ENCODE peak calls at places on chromosomes 4 and X, in four cellular contexts. R, Z, P and S are unnamed samples.

GRCh38 chr4:127210877-127211276 is 421.9 kb upstream of the INTU start:
- DNase-seq in R (no peak), Z (no peak), P (no peak), S (no peak)

GRCh38 chr4:113222431-113222979 is 173.1 kb downstream of the ANK2 start:
- DNase-seq in R (no peak), Z (peak; percentile 10), P (peak; percentile 64), S (no peak)

GRCh38 chrX:42673411-42673810 is 104.6 kb downstream of the PPP1R2C start:
- DNase-seq in R (no peak), Z (no peak), P (no peak), S (no peak)

GRCh38 chrX:145881175-145881867 is 63.7 kb downstream of the SLITRK2 start:
- DNase-seq in R (no peak), Z (no peak), P (no peak), S (no peak)

GRCh38 chr4:109303141-109303499 is 662 bp upstream of the COL25A1 start:
- DNase-seq in R (no peak), Z (no peak), P (no peak), S (no peak)

GRCh38 chrX:78377186-78377585 is 49.8 kb upstream of the CYSLTR1 start:
- DNase-seq in R (no peak), Z (no peak), P (no peak), S (no peak)

GRCh38 chr4:1043658-1044468 is 32.4 kb downstream of the FGFRL1 start:
- DNase-seq in R (peak; percentile 35), Z (peak; percentile 97), P (peak; percentile 95), S (peak; percentile 77)

GRCh38 chrX:134688181-134688580 is 29.9 kb upstream of the PLAC1 start:
- DNase-seq in R (no peak), Z (no peak), P (no peak), S (no peak)

GRCh38 chr4:140237616-140238352 is 83.8 kb upstream of the MAML3 start:
- DNase-seq in R (peak; percentile 58), Z (peak; percentile 92), P (peak; percentile 81), S (peak; percentile 56)

GRCh38 chr4:176443117-176443516 is 123.4 kb downstream of the SPCS3 start:
- DNase-seq in R (no peak), Z (peak; percentile 93), P (peak; percentile 92), S (no peak)

GRCh38 chr4:158016511-158016910 is 156.3 kb downstream of the GASK1B start:
- DNase-seq in R (no peak), Z (no peak), P (peak; percentile 64), S (no peak)

GRCh38 chr4:23368081-23368697 is 521.7 kb downstream of the PPARGC1A start:
- DNase-seq in R (no peak), Z (no peak), P (no peak), S (no peak)

GRCh38 chrX:10350991-10351390 is 194.2 kb downstream of the CLCN4 start:
- DNase-seq in R (no peak), Z (peak; percentile 10), P (peak; percentile 11), S (no peak)

GRCh38 chr4:159071178-159071968 is 31.5 kb upstream of the RAPGEF2 start:
- DNase-seq in R (no peak), Z (no peak), P (peak; percentile 29), S (no peak)

GRCh38 chr4:152535236-152535902 is 523 bp downstream of the FBXW7 start:
- DNase-seq in R (no peak), Z (no peak), P (no peak), S (no peak)

GRCh38 chrX:14936561-14936960 is 63.3 kb downstream of the MOSPD2 start:
- DNase-seq in R (no peak), Z (peak; percentile 33), P (peak; percentile 70), S (no peak)

GRCh38 chr4:158775091-158775651 is 6.3 kb downstream of the FNIP2 start:
- DNase-seq in R (peak; percentile 33), Z (no peak), P (peak; percentile 34), S (peak; percentile 38)

GRCh38 chr4:85901500-85901899 is 426.6 kb downstream of the ARHGAP24 start:
- DNase-seq in R (no peak), Z (no peak), P (peak; percentile 36), S (no peak)